ENCODE peak calls at places on chromosomes 11 and 22, in nine cellular contexts. P is skeletal muscle cell; I is AG10803; Y is mucosa of descending colon; W is CD4-positive, alpha-beta memory T cell; R is neuronal stem cell; V is psoas muscle; K is MM.1S; S is pancreas. F is an unnamed sample.

GRCh38 chr11:129374993-129375721 is 491 bp upstream of the BARX2 start:
- DNase-seq in V (peak; percentile 66), R (peak; percentile 44), P (no peak), W (no peak), S (peak; percentile 86), Y (peak; percentile 87), I (no peak), K (peak; percentile 96), F (peak; percentile 8)

GRCh38 chr11:8384199-8384821 is 120.6 kb upstream of the LMO1 start:
- DNase-seq in R (no peak), S (no peak), V (peak; percentile 39), Y (peak; percentile 35), W (no peak), I (peak; percentile 15), K (peak; percentile 87), P (no peak), F (peak; percentile 42)

GRCh38 chr11:114314096-114314495 is 17.9 kb downstream of the NNMT start:
- DNase-seq in V (no peak), W (no peak), I (no peak), Y (no peak), R (no peak), K (no peak), P (no peak), S (no peak), F (no peak)

GRCh38 chr11:103183981-103184592 is 74.9 kb downstream of the DYNC2H1 start:
- DNase-seq in R (no peak), K (no peak), W (no peak), P (no peak), V (no peak), Y (no peak), I (no peak), S (no peak), F (no peak)

GRCh38 chr11:123137496-123138270 is 57.4 kb downstream of the CLMP start:
- DNase-seq in Y (peak; percentile 52), V (peak; percentile 80), P (peak; percentile 57), R (peak; percentile 20), S (peak; percentile 36), K (no peak), I (peak; percentile 90), W (no peak), F (peak; percentile 77)

GRCh38 chr22:30340911-30341685 is 14.4 kb upstream of the TBC1D10A start:
- DNase-seq in Y (no peak), W (no peak), I (no peak), R (no peak), P (no peak), K (no peak), S (peak; percentile 84), V (peak; percentile 64), F (peak; percentile 37)

GRCh38 chr11:47847892-47848635 is at the start of gene NUP160:
- DNase-seq in Y (peak; percentile 94), P (no peak), S (peak; percentile 92), K (peak; percentile 86), R (peak; percentile 62), W (peak; percentile 86), V (peak; percentile 86), I (peak; percentile 40), F (peak; percentile 81)

GRCh38 chr11:1920128-1920908 is 815 bp downstream of the TNNT3 start:
- DNase-seq in V (no peak), P (no peak), R (no peak), I (no peak), Y (no peak), S (peak; percentile 63), W (no peak), K (no peak), F (no peak)

GRCh38 chr11:27722117-27722844 is 22.0 kb upstream of the BDNF start:
- DNase-seq in V (no peak), P (no peak), I (peak; percentile 43), S (peak; percentile 70), Y (peak; percentile 26), K (peak; percentile 37), W (no peak), R (peak; percentile 36), F (no peak)

GRCh38 chr22:26894766-26895485 is 237.5 kb downstream of the MIAT start:
- DNase-seq in R (no peak), W (no peak), P (peak; percentile 79), Y (no peak), I (peak; percentile 93), K (no peak), S (no peak), V (no peak), F (peak; percentile 82)

GRCh38 chr11:65855927-65856363 is 2.0 kb downstream of the CFL1 start:
- DNase-seq in I (no peak), S (peak; percentile 22), Y (peak; percentile 35), P (no peak), W (no peak), K (no peak), R (no peak), V (no peak), F (no peak)

GRCh38 chr11:46335271-46335670 is 12.0 kb upstream of the DGKZ start:
- DNase-seq in W (no peak), R (no peak), V (no peak), Y (no peak), P (no peak), S (no peak), K (no peak), I (no peak), F (no peak)
- H3K4me3 ChIP-seq in W (no peak overlapping the region), R (no peak overlapping the region), V (no peak overlapping the region), Y (no peak overlapping the region), P (no peak overlapping the region), S (no peak overlapping the region), K (no peak overlapping the region), I (no peak overlapping the region), F (no peak overlapping the region)

DNA sequence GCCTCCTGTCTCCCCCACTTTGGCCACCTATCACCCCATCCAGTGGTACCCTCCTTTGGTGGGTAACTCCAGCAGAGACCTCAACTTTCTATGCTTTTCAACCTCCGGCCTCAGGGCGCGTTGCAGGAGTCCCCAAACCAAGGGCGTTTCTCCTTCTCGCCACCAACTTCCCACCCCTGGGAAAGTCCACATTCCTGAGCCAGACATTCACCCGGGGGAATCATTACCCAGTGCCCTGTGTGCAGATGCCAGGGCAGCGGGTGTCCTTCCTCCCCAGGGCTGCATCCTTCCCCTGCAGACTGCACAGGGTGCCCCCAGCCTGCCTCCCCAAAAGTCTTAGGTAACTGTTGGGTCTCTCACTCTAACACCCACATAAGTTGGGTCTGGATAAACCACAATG is 26.4 kb downstream of the MYEOV start:
- DNase-seq in R (no peak), K (no peak), W (no peak), S (no peak), V (no peak), P (no peak), Y (no peak), I (peak; percentile 10), F (no peak)
- H3K4me3 ChIP-seq in R (no peak overlapping the region), K (no peak overlapping the region), W (no peak overlapping the region), S (no peak overlapping the region), V (no peak overlapping the region), P (no peak overlapping the region), Y (no peak overlapping the region), I (no peak overlapping the region), F (no peak overlapping the region)

GRCh38 chr11:124801014-124801413 is 808 bp upstream of the MSANTD2 start:
- DNase-seq in W (no peak), I (peak; percentile 42), Y (no peak), P (no peak), K (no peak), R (no peak), S (no peak), V (no peak), F (no peak)
- H3K4me3 ChIP-seq in W (peak overlapping the region; percentile 93), I (peak overlapping the region; percentile 77), Y (no peak overlapping the region), P (peak overlapping the region; percentile 77), K (peak overlapping the region; percentile 89), R (no peak overlapping the region), S (peak overlapping the region; percentile 90), V (peak overlapping the region; percentile 98), F (peak overlapping the region; percentile 95)

GRCh38 chr22:22888509-22889353 is 1.1 kb downstream of the IGLL5 start:
- DNase-seq in R (no peak), S (no peak), W (no peak), P (no peak), V (no peak), Y (no peak), K (peak; percentile 16), I (no peak), F (no peak)
- H3K4me3 ChIP-seq in R (no peak overlapping the region), S (no peak overlapping the region), W (no peak overlapping the region), P (no peak overlapping the region), V (no peak overlapping the region), Y (no peak overlapping the region), K (peak overlapping the region; percentile 99), I (no peak overlapping the region), F (no peak overlapping the region)

GRCh38 chr11:96139692-96140091 is 203.3 kb downstream of the MAML2 start:
- DNase-seq in V (no peak), Y (no peak), P (no peak), W (no peak), S (no peak), K (no peak), R (no peak), I (no peak), F (no peak)
- H3K4me3 ChIP-seq in V (no peak overlapping the region), Y (no peak overlapping the region), P (no peak overlapping the region), W (no peak overlapping the region), S (no peak overlapping the region), K (no peak overlapping the region), R (no peak overlapping the region), I (no peak overlapping the region), F (no peak overlapping the region)

DNA sequence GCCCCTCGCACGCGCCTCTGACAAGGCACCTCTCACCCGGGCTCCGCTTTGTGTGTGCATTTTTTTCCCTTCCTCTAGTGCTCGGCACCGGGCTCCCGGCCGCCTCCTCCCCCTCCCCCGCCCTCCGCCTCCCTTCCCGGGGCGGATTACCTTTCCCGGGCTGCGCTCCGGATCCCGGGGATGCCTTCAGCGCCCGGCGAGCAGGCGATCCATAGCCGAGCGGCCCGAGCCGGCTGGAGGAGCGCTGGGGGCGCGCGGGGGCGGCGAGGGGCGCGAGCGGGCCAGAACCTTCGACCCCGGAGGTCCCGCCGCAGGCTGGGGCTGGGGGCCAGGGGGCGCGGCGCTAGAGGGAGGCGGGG is 282 bp downstream of the MPPED2 start:
- DNase-seq in W (no peak), S (peak; percentile 75), Y (no peak), I (no peak), V (peak; percentile 29), R (no peak), P (no peak), K (no peak), F (no peak)
- H3K4me3 ChIP-seq in W (no peak overlapping the region), S (peak overlapping the region; percentile 28), Y (no peak overlapping the region), I (peak overlapping the region; percentile 48), V (peak overlapping the region; percentile 93), R (peak overlapping the region; percentile 84), P (peak overlapping the region; percentile 46), K (peak overlapping the region; percentile 60), F (peak overlapping the region; percentile 8)

GRCh38 chr22:40088818-40089217 is 88.9 kb upstream of the TNRC6B start:
- DNase-seq in I (no peak), K (no peak), S (no peak), W (no peak), V (no peak), R (no peak), P (no peak), Y (no peak), F (no peak)
- H3K4me3 ChIP-seq in I (no peak overlapping the region), K (no peak overlapping the region), S (no peak overlapping the region), W (no peak overlapping the region), V (no peak overlapping the region), R (no peak overlapping the region), P (no peak overlapping the region), Y (no peak overlapping the region), F (no peak overlapping the region)

F was measured in MG63.